ENCODE peak calls at places on chromosomes 3 and 15, in five cellular contexts. One of them, this sample, is unnamed.

GRCh38 chr3:132781922-132782321 is 59.7 kb upstream of the NPHP3 start:
- DNase-seq in GM12878: no peak
- DNase-seq in HepG2: no peak
- DNase-seq in K562: no peak
- DNase-seq in H1: no peak
- DNase-seq in this sample: no peak

GRCh38 chr3:169286214-169286613 is 377.3 kb downstream of the MECOM start:
- DNase-seq in H1: no peak
- DNase-seq in K562: no peak
- DNase-seq in GM12878: no peak
- DNase-seq in HepG2: no peak
- DNase-seq in this sample: no peak

GRCh38 chr3:182342252-182342651 is 451.1 kb upstream of the ATP11B start:
- DNase-seq in HepG2: no peak
- DNase-seq in GM12878: no peak
- DNase-seq in K562: no peak
- DNase-seq in H1: no peak
- DNase-seq in this sample: no peak

GRCh38 chr3:156516951-156517350 is 38.0 kb downstream of the SSR3 start:
- DNase-seq in HepG2: no peak
- DNase-seq in GM12878: no peak
- DNase-seq in H1: no peak
- DNase-seq in K562: no peak
- DNase-seq in this sample: no peak

GRCh38 chr15:91915576-91915975 is 62.1 kb downstream of the SLCO3A1 start:
- DNase-seq in HepG2: no peak
- DNase-seq in H1: no peak
- DNase-seq in K562: no peak
- DNase-seq in GM12878: no peak
- DNase-seq in this sample: no peak

GRCh38 chr3:196399485-196399945 is 32.7 kb downstream of the UBXN7 start:
- DNase-seq in HepG2: peak
- DNase-seq in GM12878: no peak
- DNase-seq in K562: peak
- DNase-seq in H1: no peak
- DNase-seq in this sample: peak

GRCh38 chr15:77865106-77865630 is 212.3 kb downstream of the TBC1D2B start:
- DNase-seq in GM12878: no peak
- DNase-seq in K562: no peak
- DNase-seq in H1: no peak
- DNase-seq in HepG2: no peak
- DNase-seq in this sample: no peak

GRCh38 chr3:98188553-98188952 is 22.1 kb downstream of the OR5H15 start:
- DNase-seq in GM12878: peak
- DNase-seq in K562: no peak
- DNase-seq in HepG2: peak
- DNase-seq in H1: no peak
- DNase-seq in this sample: peak

GRCh38 chr3:148379763-148380162 is 317.9 kb upstream of the AGTR1 start:
- DNase-seq in HepG2: peak
- DNase-seq in GM12878: no peak
- DNase-seq in H1: no peak
- DNase-seq in K562: no peak
- DNase-seq in this sample: peak

GRCh38 chr3:184371570-184372018 is 6.4 kb downstream of the THPO start:
- DNase-seq in K562: peak
- DNase-seq in H1: peak
- DNase-seq in GM12878: no peak
- DNase-seq in HepG2: peak
- DNase-seq in this sample: peak

GRCh38 chr15:81922143-81922542 is 123.7 kb downstream of the MEX3B start:
- DNase-seq in GM12878: no peak
- DNase-seq in HepG2: no peak
- DNase-seq in K562: no peak
- DNase-seq in H1: no peak
- DNase-seq in this sample: no peak

GRCh38 chr3:112167758-112168157 is 34.7 kb upstream of the GCSAM start:
- DNase-seq in K562: no peak
- DNase-seq in GM12878: peak
- DNase-seq in H1: no peak
- DNase-seq in HepG2: no peak
- DNase-seq in this sample: no peak

GRCh38 chr15:35566991-35567390 is 21.0 kb upstream of the DPH6 start:
- DNase-seq in K562: no peak
- DNase-seq in GM12878: no peak
- DNase-seq in HepG2: no peak
- DNase-seq in H1: no peak
- DNase-seq in this sample: no peak

GRCh38 chr3:150253622-150254021 is 154.5 kb upstream of the TSC22D2 start:
- DNase-seq in HepG2: peak
- DNase-seq in GM12878: no peak
- DNase-seq in H1: no peak
- DNase-seq in K562: peak
- DNase-seq in this sample: no peak

GRCh38 chr3:140170612-140171011 is 235.6 kb downstream of the CLSTN2 start:
- DNase-seq in K562: no peak
- DNase-seq in H1: no peak
- DNase-seq in HepG2: no peak
- DNase-seq in GM12878: peak
- DNase-seq in this sample: no peak

GRCh38 chr3:143098032-143098764 is 21.4 kb upstream of the CHST2 start:
- DNase-seq in HepG2: no peak
- DNase-seq in K562: no peak
- DNase-seq in GM12878: no peak
- DNase-seq in H1: no peak
- DNase-seq in this sample: no peak

GRCh38 chr3:23830869-23831484 is 25.2 kb downstream of the UBE2E1 start:
- DNase-seq in GM12878: peak
- DNase-seq in H1: no peak
- DNase-seq in HepG2: no peak
- DNase-seq in K562: no peak
- DNase-seq in this sample: no peak

GRCh38 chr3:77931272-77932009 is 891.5 kb downstream of the ROBO2 start:
- DNase-seq in H1: no peak
- DNase-seq in GM12878: no peak
- DNase-seq in HepG2: peak
- DNase-seq in K562: no peak
- DNase-seq in this sample: no peak

GRCh38 chr3:60303160-60303559 is 948.1 kb downstream of the FHIT start:
- DNase-seq in K562: no peak
- DNase-seq in GM12878: no peak
- DNase-seq in HepG2: no peak
- DNase-seq in H1: no peak
- DNase-seq in this sample: no peak

GRCh38 chr3:155978324-155978723 is 107.9 kb downstream of the GMPS start:
- DNase-seq in HepG2: no peak
- DNase-seq in H1: no peak
- DNase-seq in GM12878: no peak
- DNase-seq in K562: no peak
- DNase-seq in this sample: no peak

GRCh38 chr3:194607592-194608386 is 25.4 kb downstream of the TMEM44 start:
- DNase-seq in HepG2: no peak
- DNase-seq in K562: no peak
- DNase-seq in GM12878: no peak
- DNase-seq in H1: no peak
- DNase-seq in this sample: no peak

GRCh38 chr3:188647237-188647636 is 493.3 kb downstream of the LPP start:
- DNase-seq in GM12878: no peak
- DNase-seq in HepG2: peak
- DNase-seq in K562: no peak
- DNase-seq in H1: no peak
- DNase-seq in this sample: no peak

GRCh38 chr3:67059443-67059842 is 61.3 kb downstream of the KBTBD8 start:
- DNase-seq in H1: no peak
- DNase-seq in GM12878: no peak
- DNase-seq in K562: no peak
- DNase-seq in HepG2: no peak
- DNase-seq in this sample: no peak
- TF ChIP-seq SRF in H1: no peak
- TF ChIP-seq SRF in GM12878: no peak
- TF ChIP-seq SRF in K562: no peak
- TF ChIP-seq SRF in HepG2: no peak
- TF ChIP-seq SRF in this sample: no peak

GRCh38 chr3:179067291-179067690 is 4.3 kb downstream of the ZMAT3 start:
- DNase-seq in GM12878: no peak
- DNase-seq in H1: no peak
- DNase-seq in HepG2: peak
- DNase-seq in K562: no peak
- DNase-seq in this sample: no peak

GRCh38 chr3:179067839-179068238 is 3.8 kb downstream of the ZMAT3 start:
- DNase-seq in HepG2: no peak
- DNase-seq in H1: no peak
- DNase-seq in GM12878: no peak
- DNase-seq in K562: no peak
- DNase-seq in this sample: no peak

GRCh38 chr3:179071161-179071568 is 444 bp downstream of the ZMAT3 start:
- DNase-seq in HepG2: peak
- DNase-seq in H1: no peak
- DNase-seq in GM12878: no peak
- DNase-seq in K562: peak
- DNase-seq in this sample: no peak

GRCh38 chr3:179069762-179070390 is 1.7 kb downstream of the ZMAT3 start:
- DNase-seq in GM12878: no peak
- DNase-seq in K562: no peak
- DNase-seq in HepG2: no peak
- DNase-seq in H1: no peak
- DNase-seq in this sample: no peak

DNA sequence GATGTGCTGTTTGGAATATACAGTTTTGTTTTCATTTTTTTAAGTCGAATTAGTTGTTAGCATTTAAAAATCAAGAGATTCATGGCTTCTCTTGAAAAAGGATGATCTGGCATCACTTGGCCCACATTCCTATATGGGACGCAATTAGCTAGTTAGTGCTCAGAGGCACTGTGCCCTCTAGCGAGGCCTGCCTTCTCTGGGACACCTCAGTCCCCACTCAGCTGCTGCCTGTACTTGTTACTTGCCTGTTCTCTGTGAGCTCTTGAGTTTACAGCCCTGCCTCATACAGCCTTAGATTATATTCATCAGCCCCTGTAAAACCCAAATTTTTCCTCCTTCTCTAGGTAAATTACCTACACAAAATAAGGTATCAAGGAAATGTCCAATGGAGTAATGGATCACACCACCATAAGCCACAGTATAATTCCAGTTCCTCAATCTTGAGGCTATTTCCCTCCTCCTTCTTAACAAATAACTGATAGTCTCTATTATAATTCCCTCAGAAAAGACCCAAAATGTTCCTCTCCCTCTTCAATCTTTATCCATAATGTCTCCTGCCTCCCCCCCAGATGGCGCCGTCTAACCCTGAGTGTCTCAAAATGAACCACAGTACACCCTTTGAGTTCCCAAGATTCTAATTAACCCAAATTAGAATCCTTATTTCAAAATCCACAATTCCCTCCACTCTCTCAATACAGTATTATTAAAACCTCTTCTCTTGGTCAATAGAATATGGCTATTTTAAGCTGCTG is 2.7 kb downstream of the ZMAT3 start:
- DNase-seq in K562: peak
- DNase-seq in HepG2: no peak
- DNase-seq in GM12878: no peak
- DNase-seq in H1: no peak
- DNase-seq in this sample: no peak
- TF ChIP-seq CTCF in K562: peak
- TF ChIP-seq CTCF in HepG2: peak
- TF ChIP-seq CTCF in GM12878: peak
- TF ChIP-seq CTCF in H1: peak
- TF ChIP-seq CTCF in this sample: peak

DNA sequence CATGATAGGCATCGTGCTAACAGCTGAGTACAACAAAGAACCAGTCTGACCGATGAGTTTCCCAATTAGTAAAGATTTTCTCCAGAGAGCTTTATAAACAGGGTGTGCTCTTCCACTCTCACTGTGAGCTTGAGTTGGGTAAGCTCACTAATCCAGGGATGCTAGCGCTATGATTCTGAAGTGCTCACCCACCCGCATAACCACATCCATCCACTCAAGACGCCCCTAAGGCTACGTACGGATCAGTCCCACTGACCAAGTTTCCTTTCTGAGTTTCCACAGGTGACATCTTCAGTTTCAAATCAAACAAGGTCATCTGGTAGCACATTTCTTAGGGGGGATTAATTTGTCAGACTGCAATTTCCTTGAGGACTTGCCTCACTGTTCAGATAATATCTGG is 141.1 kb upstream of the ABI3BP start:
- DNase-seq in GM12878: no peak
- DNase-seq in H1: no peak
- DNase-seq in HepG2: no peak
- DNase-seq in K562: no peak
- DNase-seq in this sample: no peak
- TF ChIP-seq SRF in GM12878: no peak
- TF ChIP-seq SRF in H1: no peak
- TF ChIP-seq SRF in HepG2: no peak
- TF ChIP-seq SRF in K562: no peak
- TF ChIP-seq SRF in this sample: no peak

GRCh38 chr3:12953201-12953712 is 111.9 kb upstream of the RPL32 start:
- DNase-seq in HepG2: no peak
- DNase-seq in K562: peak
- DNase-seq in GM12878: no peak
- DNase-seq in H1: no peak
- DNase-seq in this sample: no peak

GRCh38 chr3:12956316-12956660 is 114.9 kb upstream of the RPL32 start:
- DNase-seq in K562: no peak
- DNase-seq in H1: no peak
- DNase-seq in GM12878: no peak
- DNase-seq in HepG2: no peak
- DNase-seq in this sample: no peak

GRCh38 chr3:12954180-12954579 is 112.8 kb upstream of the RPL32 start:
- DNase-seq in K562: no peak
- DNase-seq in H1: no peak
- DNase-seq in GM12878: no peak
- DNase-seq in HepG2: no peak
- DNase-seq in this sample: no peak

GRCh38 chr3:12955651-12956315 is 114.4 kb upstream of the RPL32 start:
- DNase-seq in HepG2: no peak
- DNase-seq in K562: peak
- DNase-seq in GM12878: no peak
- DNase-seq in H1: no peak
- DNase-seq in this sample: no peak

DNA sequence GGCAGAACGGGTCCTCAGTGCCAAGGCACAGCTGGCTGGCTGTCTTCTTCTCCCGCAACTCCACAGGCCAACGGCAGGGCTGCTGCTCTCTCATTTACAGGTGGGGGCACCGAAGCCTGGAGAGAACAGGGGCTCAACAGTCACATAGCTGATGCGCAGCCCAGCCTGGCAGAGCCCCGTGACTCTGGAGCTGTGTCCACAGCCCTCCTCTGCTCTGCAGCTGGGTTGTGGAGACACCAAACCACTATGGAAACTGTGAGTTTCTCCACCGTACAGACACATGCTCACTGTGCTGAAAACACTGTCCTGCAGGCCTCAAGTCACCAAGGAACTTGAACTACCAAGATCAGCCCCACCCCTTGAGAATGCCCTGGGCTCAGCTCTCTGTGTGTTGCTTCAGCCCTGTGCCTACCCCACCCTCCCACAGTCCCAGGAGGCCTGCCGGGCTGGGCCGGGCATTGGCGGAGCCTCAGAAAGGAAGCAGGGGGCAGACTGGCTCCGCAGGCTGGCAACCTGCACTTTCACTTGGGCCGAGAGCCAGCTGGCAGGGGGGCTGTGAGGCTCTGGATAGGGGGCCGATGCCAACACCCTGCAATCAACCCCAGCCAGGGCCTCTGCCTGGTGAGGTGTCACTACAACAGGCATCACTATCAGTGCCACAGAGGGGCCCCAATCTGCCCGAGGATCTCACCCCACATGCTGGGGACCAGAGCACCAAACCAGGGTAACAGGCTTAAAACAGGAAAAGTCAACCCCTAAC is 113.7 kb upstream of the RPL32 start:
- DNase-seq in HepG2: no peak
- DNase-seq in K562: no peak
- DNase-seq in H1: no peak
- DNase-seq in GM12878: no peak
- DNase-seq in this sample: no peak
- TF ChIP-seq CTCF in HepG2: no peak
- TF ChIP-seq CTCF in K562: no peak
- TF ChIP-seq CTCF in H1: no peak
- TF ChIP-seq CTCF in GM12878: peak
- TF ChIP-seq CTCF in this sample: no peak

This sample was measured in HCT116.